ENCODE peak calls at places on chromosomes 13 and 19, in four cellular contexts. One of them, this sample, is unnamed.

GRCh38 chr19:33628921-33629825 is 7.4 kb downstream of the CHST8 start:
- DNase-seq in Daoy: no peak
- DNase-seq in bronchial epithelial cell: no peak
- DNase-seq in HT-29: no peak
- DNase-seq in this sample: no peak

GRCh38 chr13:108621421-108621820 is 8.0 kb upstream of the MYO16 start:
- DNase-seq in Daoy: no peak
- DNase-seq in bronchial epithelial cell: no peak
- DNase-seq in HT-29: no peak
- DNase-seq in this sample: no peak

GRCh38 chr19:4684312-4685095 is 14.4 kb upstream of the MYDGF start:
- DNase-seq in Daoy: no peak
- DNase-seq in HT-29: no peak
- DNase-seq in bronchial epithelial cell: no peak
- DNase-seq in this sample: no peak

GRCh38 chr19:308471-309205 is 17.4 kb upstream of the PLPP2 start:
- DNase-seq in Daoy: no peak
- DNase-seq in HT-29: no peak
- DNase-seq in bronchial epithelial cell: no peak
- DNase-seq in this sample: no peak

GRCh38 chr19:13693933-13694332 is 70.4 kb upstream of the MRI1 start:
- DNase-seq in HT-29: no peak
- DNase-seq in Daoy: no peak
- DNase-seq in bronchial epithelial cell: no peak
- DNase-seq in this sample: no peak

GRCh38 chr13:23790591-23791170 is 98.5 kb downstream of the MIPEP start:
- DNase-seq in bronchial epithelial cell: no peak
- DNase-seq in HT-29: no peak
- DNase-seq in Daoy: peak
- DNase-seq in this sample: no peak

GRCh38 chr13:41402695-41403511 is 54.4 kb upstream of the RGCC start:
- DNase-seq in bronchial epithelial cell: peak
- DNase-seq in Daoy: no peak
- DNase-seq in HT-29: peak
- DNase-seq in this sample: no peak

GRCh38 chr13:107680115-107680514 is 535.2 kb downstream of the LIG4 start:
- DNase-seq in HT-29: no peak
- DNase-seq in Daoy: no peak
- DNase-seq in bronchial epithelial cell: no peak
- DNase-seq in this sample: peak

GRCh38 chr19:49301165-49301865 is 23.7 kb downstream of the SLC6A16 start:
- DNase-seq in bronchial epithelial cell: peak
- DNase-seq in HT-29: peak
- DNase-seq in Daoy: peak
- DNase-seq in this sample: peak

GRCh38 chr19:46065486-46065885 is 24.7 kb upstream of the IGFL4 start:
- DNase-seq in HT-29: no peak
- DNase-seq in Daoy: peak
- DNase-seq in bronchial epithelial cell: peak
- DNase-seq in this sample: no peak

GRCh38 chr13:31110617-31111016 is 51.1 kb downstream of the HSPH1 start:
- DNase-seq in HT-29: no peak
- DNase-seq in bronchial epithelial cell: no peak
- DNase-seq in Daoy: no peak
- DNase-seq in this sample: no peak

GRCh38 chr19:38076337-38076736 is 147.7 kb downstream of the DPF1 start:
- DNase-seq in Daoy: no peak
- DNase-seq in HT-29: no peak
- DNase-seq in bronchial epithelial cell: no peak
- DNase-seq in this sample: no peak

GRCh38 chr19:14536926-14537692 is 7.7 kb downstream of the TECR start:
- DNase-seq in Daoy: peak
- DNase-seq in bronchial epithelial cell: peak
- DNase-seq in HT-29: peak
- DNase-seq in this sample: peak

GRCh38 chr13:42720116-42720857 is 61.1 kb upstream of the FAM216B start:
- DNase-seq in bronchial epithelial cell: peak
- DNase-seq in HT-29: peak
- DNase-seq in Daoy: peak
- DNase-seq in this sample: peak

GRCh38 chr13:112182831-112183543 is 116.0 kb downstream of the SOX1 start:
- DNase-seq in HT-29: no peak
- DNase-seq in Daoy: no peak
- DNase-seq in bronchial epithelial cell: no peak
- DNase-seq in this sample: no peak

GRCh38 chr13:89763011-89763410 is 1584.5 kb upstream of the MIR17HG start:
- DNase-seq in bronchial epithelial cell: peak
- DNase-seq in Daoy: no peak
- DNase-seq in HT-29: no peak
- DNase-seq in this sample: no peak

GRCh38 chr13:100665403-100665802 is 9.2 kb downstream of the TMTC4 start:
- DNase-seq in bronchial epithelial cell: no peak
- DNase-seq in Daoy: no peak
- DNase-seq in HT-29: no peak
- DNase-seq in this sample: no peak

GRCh38 chr19:6579450-6580178 is 11.3 kb downstream of the CD70 start:
- DNase-seq in bronchial epithelial cell: no peak
- DNase-seq in Daoy: no peak
- DNase-seq in HT-29: no peak
- DNase-seq in this sample: no peak

GRCh38 chr13:51191743-51192142 is 30.5 kb upstream of the FAM124A start:
- DNase-seq in HT-29: no peak
- DNase-seq in bronchial epithelial cell: no peak
- DNase-seq in Daoy: no peak
- DNase-seq in this sample: no peak

GRCh38 chr13:75963318-75963717 is 327.2 kb downstream of the LMO7 start:
- DNase-seq in HT-29: peak
- DNase-seq in Daoy: no peak
- DNase-seq in bronchial epithelial cell: peak
- DNase-seq in this sample: no peak

GRCh38 chr13:76812971-76813691 is 73.1 kb downstream of the KCTD12 start:
- DNase-seq in bronchial epithelial cell: no peak
- DNase-seq in HT-29: no peak
- DNase-seq in Daoy: no peak
- DNase-seq in this sample: peak

GRCh38 chr13:32528358-32528757 is 10.2 kb downstream of the N4BP2L2 start:
- DNase-seq in Daoy: no peak
- DNase-seq in bronchial epithelial cell: peak
- DNase-seq in HT-29: no peak
- DNase-seq in this sample: no peak

GRCh38 chr13:112842931-112843391 is 126.1 kb upstream of the MCF2L start:
- DNase-seq in bronchial epithelial cell: no peak
- DNase-seq in Daoy: no peak
- DNase-seq in HT-29: no peak
- DNase-seq in this sample: no peak

GRCh38 chr13:28449826-28450773 is 44.8 kb downstream of the FLT1 start:
- DNase-seq in Daoy: no peak
- DNase-seq in HT-29: no peak
- DNase-seq in bronchial epithelial cell: no peak
- DNase-seq in this sample: peak

GRCh38 chr13:73399347-73400216 is 340.8 kb downstream of the KLF5 start:
- DNase-seq in Daoy: no peak
- DNase-seq in bronchial epithelial cell: peak
- DNase-seq in HT-29: peak
- DNase-seq in this sample: no peak

GRCh38 chr13:99342723-99343315 is 35.6 kb upstream of the GPR183 start:
- DNase-seq in bronchial epithelial cell: no peak
- DNase-seq in Daoy: no peak
- DNase-seq in HT-29: no peak
- DNase-seq in this sample: no peak

GRCh38 chr13:85019121-85019520 is 780.1 kb downstream of the SLITRK6 start:
- DNase-seq in HT-29: no peak
- DNase-seq in bronchial epithelial cell: no peak
- DNase-seq in Daoy: no peak
- DNase-seq in this sample: no peak

GRCh38 chr13:102940143-102940542 is 94.3 kb downstream of the ERCC5 start:
- DNase-seq in Daoy: no peak
- DNase-seq in bronchial epithelial cell: no peak
- DNase-seq in HT-29: no peak
- DNase-seq in this sample: no peak

GRCh38 chr13:41408061-41408460 is 49.3 kb upstream of the RGCC start:
- DNase-seq in HT-29: no peak
- DNase-seq in Daoy: no peak
- DNase-seq in bronchial epithelial cell: no peak
- DNase-seq in this sample: no peak

GRCh38 chr19:14072535-14073231 is at the start of gene MISP3:
- DNase-seq in bronchial epithelial cell: no peak
- DNase-seq in Daoy: peak
- DNase-seq in HT-29: peak
- DNase-seq in this sample: peak

GRCh38 chr13:47826481-47826880 is 174.6 kb downstream of the SUCLA2 start:
- DNase-seq in bronchial epithelial cell: no peak
- DNase-seq in HT-29: no peak
- DNase-seq in Daoy: no peak
- DNase-seq in this sample: no peak

GRCh38 chr19:29596885-29597525 is 9.1 kb upstream of the POP4 start:
- DNase-seq in bronchial epithelial cell: peak
- DNase-seq in Daoy: peak
- DNase-seq in HT-29: peak
- DNase-seq in this sample: peak

GRCh38 chr19:13956365-13956744 is 4.0 kb downstream of the DCAF15 start:
- DNase-seq in Daoy: no peak
- DNase-seq in bronchial epithelial cell: no peak
- DNase-seq in HT-29: no peak
- DNase-seq in this sample: no peak

This sample was measured in dermis blood vessel endothelial cell.